ENCODE peak calls at places on chromosomes 1 and 21, in four cellular contexts. K is tibial nerve; J is stimulated activated CD4-positive, alpha-beta T cell treated with anti-CD3 and anti-CD28 coated beads, Interleukin-4, amount 100 ng/mL, for 4 hours; Y is progenitor cell of endocrine pancreas. P is an unnamed sample.

GRCh38 chr1:203835476-203835875 is 25.9 kb upstream of the SNRPE start:
- DNase-seq in Y (no peak), K (no peak), J (no peak), P (no peak)

GRCh38 chr1:189708674-189709073 is 769.0 kb downstream of the BRINP3 start:
- DNase-seq in J (no peak), Y (no peak), K (no peak), P (no peak)

GRCh38 chr1:162349635-162350330 is 26.9 kb downstream of the SPATA46 start:
- DNase-seq in J (no peak), K (no peak), Y (no peak), P (no peak)

GRCh38 chr1:27992271-27992670 is 32.5 kb downstream of the XKR8 start:
- DNase-seq in K (no peak), Y (no peak), J (peak; percentile 42), P (no peak)

GRCh38 chr21:42971897-42972275 is 2.5 kb upstream of the PKNOX1 start:
- DNase-seq in J (no peak), Y (peak; percentile 15), K (no peak), P (no peak)

GRCh38 chr1:45018599-45019230 is 6.7 kb downstream of the UROD start:
- DNase-seq in J (peak; percentile 55), Y (peak; percentile 36), K (no peak), P (peak; percentile 90)

GRCh38 chr21:44984792-44985440 is 45.1 kb downstream of the SLX9 start:
- DNase-seq in K (no peak), J (no peak), Y (no peak), P (no peak)

GRCh38 chr1:119779869-119780356 is 11.2 kb upstream of the HMGCS2 start:
- DNase-seq in Y (no peak), J (no peak), K (no peak), P (peak; percentile 84)

GRCh38 chr1:226373376-226373775 is 34.5 kb downstream of the PARP1 start:
- DNase-seq in K (no peak), J (no peak), Y (no peak), P (no peak)

GRCh38 chr1:107196973-107197562 is 56.2 kb downstream of the NTNG1 start:
- DNase-seq in J (no peak), Y (no peak), K (no peak), P (no peak)

GRCh38 chr1:14945132-14946010 is 208.2 kb upstream of the TMEM51 start:
- DNase-seq in K (no peak), J (no peak), Y (no peak), P (no peak)

P was measured in esophagus muscularis mucosa.